ENCODE peak calls at places on chromosomes 2 and 18, in six cellular contexts. V, S, W, M, U and P are unnamed samples.

GRCh38 chr2:201220102-201220570 is 37.2 kb downstream of the CASP10 start:
- DNase-seq in V (no peak), S (no peak), U (peak), M (no peak), W (no peak), P (no peak)

GRCh38 chr2:160210599-160211138 is 10.6 kb upstream of the ITGB6 start:
- DNase-seq in W (peak), M (peak), S (peak), V (peak), U (peak), P (peak)

GRCh38 chr2:72134408-72134996 is 13.2 kb downstream of the CYP26B1 start:
- DNase-seq in U (no peak), S (no peak), W (no peak), V (no peak), M (no peak), P (no peak)

GRCh38 chr2:174263989-174264388 is 15.7 kb upstream of the OLA1 start:
- DNase-seq in S (no peak), W (no peak), M (no peak), U (peak), V (no peak), P (no peak)

GRCh38 chr18:22467760-22468553 is 50.2 kb upstream of the CTAGE1 start:
- DNase-seq in U (peak), V (no peak), W (no peak), S (no peak), M (no peak), P (no peak)

GRCh38 chr2:25256486-25256875 is 85.2 kb downstream of the DNMT3A start:
- DNase-seq in U (no peak), W (no peak), V (no peak), M (no peak), S (no peak), P (no peak)

GRCh38 chr2:30883184-30883583 is 75.9 kb upstream of the CAPN13 start:
- DNase-seq in V (no peak), S (no peak), W (no peak), U (no peak), M (no peak), P (no peak)

GRCh38 chr2:140496714-140497113 is 1634.1 kb downstream of the LRP1B start:
- DNase-seq in S (no peak), V (no peak), M (no peak), U (no peak), W (no peak), P (no peak)

GRCh38 chr2:149575742-149576141 is 11.8 kb downstream of the MMADHC start:
- DNase-seq in M (no peak), S (no peak), U (no peak), V (no peak), W (no peak), P (no peak)

GRCh38 chr2:224084266-224084892 is 45.3 kb upstream of the SERPINE2 start:
- DNase-seq in M (no peak), U (no peak), W (no peak), S (no peak), V (no peak), P (no peak)